ENCODE peak calls at places on chromosomes 7 and 10, in eight cellular contexts. F is mammary epithelial cell; P is psoas muscle; Z is HCT116; T is AG04449; D is natural killer cell treated with Interleukin-12 subunit alpha and Interleukin-12 subunit beta and Interleukin-15 and Interleukin-18, amount 100 ng/mL, for 72 hours; A is astrocyte of the hippocampus; W is HFF-Myc. M is an unnamed sample.

GRCh38 chr10:72336259-72337038 is 18.3 kb downstream of the DNAJB12 start:
- DNase-seq in F (peak; percentile 68), P (no peak), Z (no peak), T (no peak), D (no peak), A (peak; percentile 41), W (no peak), M (no peak)

GRCh38 chr7:158832994-158833393 is 3.7 kb upstream of the ESYT2 start:
- DNase-seq in F (no peak), P (no peak), Z (no peak), T (no peak), D (no peak), A (no peak), W (no peak), M (no peak)

GRCh38 chr10:102645388-102645740 is 1.1 kb downstream of the TRIM8 start:
- DNase-seq in F (no peak), P (peak; percentile 77), Z (peak; percentile 39), T (no peak), D (no peak), A (peak; percentile 83), W (no peak), M (no peak)

GRCh38 chr10:121753726-121754476 is 155.7 kb upstream of the FGFR2 start:
- DNase-seq in F (peak; percentile 88), P (no peak), Z (peak; percentile 28), T (peak; percentile 46), D (no peak), A (peak; percentile 44), W (no peak), M (no peak)

GRCh38 chr10:109820620-109821405 is 102.5 kb downstream of the XPNPEP1 start:
- DNase-seq in F (no peak), P (no peak), Z (no peak), T (no peak), D (no peak), A (no peak), W (no peak), M (no peak)

GRCh38 chr10:108663551-108663950 is 1259.8 kb downstream of the XPNPEP1 start:
- DNase-seq in F (no peak), P (no peak), Z (no peak), T (no peak), D (no peak), A (no peak), W (no peak), M (no peak)

GRCh38 chr7:142519790-142520078 is 229.5 kb upstream of the PRSS1 start:
- DNase-seq in F (no peak), P (no peak), Z (no peak), T (no peak), D (no peak), A (no peak), W (no peak), M (no peak)

GRCh38 chr10:133388973-133389818 is 4.8 kb upstream of the MTG1 start:
- DNase-seq in F (no peak), P (no peak), Z (no peak), T (no peak), D (no peak), A (no peak), W (no peak), M (no peak)

GRCh38 chr10:24437302-24437701 is 228.4 kb downstream of the KIAA1217 start:
- DNase-seq in F (no peak), P (no peak), Z (no peak), T (no peak), D (no peak), A (no peak), W (no peak), M (no peak)

GRCh38 chr10:132399117-132400035 is 2.4 kb downstream of the PWWP2B start:
- DNase-seq in F (no peak), P (peak; percentile 39), Z (no peak), T (no peak), D (no peak), A (no peak), W (no peak), M (no peak)

GRCh38 chr7:81924494-81924893 is 154.6 kb upstream of the HGF start:
- DNase-seq in F (no peak), P (no peak), Z (no peak), T (no peak), D (no peak), A (no peak), W (no peak), M (no peak)

GRCh38 chr7:117048114-117048853 is 95.0 kb downstream of the ST7 start:
- DNase-seq in F (no peak), P (no peak), Z (no peak), T (no peak), D (no peak), A (no peak), W (no peak), M (no peak)

GRCh38 chr10:90306187-90306586 is 551.7 kb downstream of the HTR7 start:
- DNase-seq in F (peak; percentile 76), P (no peak), Z (peak; percentile 77), T (no peak), D (no peak), A (peak; percentile 79), W (peak; percentile 98), M (no peak)

GRCh38 chr7:64099656-64100531 is 54.7 kb downstream of the ZNF727 start:
- DNase-seq in F (no peak), P (no peak), Z (no peak), T (no peak), D (no peak), A (no peak), W (no peak), M (no peak)

GRCh38 chr10:113978802-113979201 is 64.9 kb upstream of the ADRB1 start:
- DNase-seq in F (no peak), P (no peak), Z (no peak), T (no peak), D (no peak), A (no peak), W (no peak), M (no peak)

GRCh38 chr10:72310636-72311035 is 36.9 kb downstream of the DDIT4 start:
- DNase-seq in F (peak; percentile 65), P (no peak), Z (no peak), T (no peak), D (no peak), A (peak; percentile 29), W (no peak), M (no peak)

GRCh38 chr7:122885583-122886356 is 490 bp downstream of the CADPS2 start:
- DNase-seq in F (peak; percentile 57), P (peak; percentile 42), Z (no peak), T (no peak), D (no peak), A (peak; percentile 63), W (no peak), M (no peak)

GRCh38 chr10:121436630-121437311 is 161.5 kb downstream of the FGFR2 start:
- DNase-seq in F (no peak), P (no peak), Z (no peak), T (no peak), D (no peak), A (no peak), W (no peak), M (no peak)

GRCh38 chr10:13681963-13682362 is 95.2 kb downstream of the PRPF18 start:
- DNase-seq in F (no peak), P (no peak), Z (no peak), T (no peak), D (no peak), A (no peak), W (no peak), M (no peak)

GRCh38 chr10:78382776-78383175 is 349.1 kb downstream of the RPS24 start:
- DNase-seq in F (no peak), P (no peak), Z (no peak), T (no peak), D (no peak), A (no peak), W (no peak), M (no peak)

GRCh38 chr7:35768346-35768745 is 32.5 kb upstream of the SEPTIN7 start:
- DNase-seq in F (no peak), P (no peak), Z (no peak), T (no peak), D (no peak), A (no peak), W (no peak), M (no peak)

GRCh38 chr7:149422914-149423285 is 38.0 kb downstream of the ZNF777 start:
- DNase-seq in F (no peak), P (peak; percentile 31), Z (no peak), T (no peak), D (no peak), A (no peak), W (no peak), M (no peak)

GRCh38 chr10:6271663-6272062 is 68.9 kb downstream of the PFKFB3 start:
- DNase-seq in F (no peak), P (no peak), Z (no peak), T (no peak), D (no peak), A (no peak), W (no peak), M (no peak)

GRCh38 chr7:120274482-120274881 is 1.5 kb downstream of the KCND2 start:
- DNase-seq in F (no peak), P (no peak), Z (no peak), T (no peak), D (no peak), A (no peak), W (no peak), M (no peak)

M was measured in esophagus squamous epithelium.